ENCODE peak calls at places on chromosomes 12 and 14, in four cellular contexts. Z is amniotic stem cell, W is GM04504, A is HT1080. D is an unnamed sample.

GRCh38 chr14:29709490-29709889 is 218.2 kb downstream of the PRKD1 start:
- DNase-seq in Z (no peak), A (no peak), W (no peak), D (no peak)

GRCh38 chr12:31702047-31702446 is 26.8 kb downstream of the AMN1 start:
- DNase-seq in A (peak; percentile 38), W (peak; percentile 2), Z (no peak), D (peak; percentile 15)

GRCh38 chr14:38207830-38208815 is at the start of gene SSTR1:
- DNase-seq in W (no peak), Z (no peak), A (no peak), D (no peak)

GRCh38 chr14:37599527-37600368 is 4.3 kb downstream of the TTC6 start:
- DNase-seq in Z (no peak), W (no peak), A (no peak), D (no peak)

GRCh38 chr14:58107947-58108552 is 44.0 kb downstream of the ARMH4 start:
- DNase-seq in W (peak; percentile 24), Z (peak; percentile 41), A (peak; percentile 33), D (peak; percentile 59)

GRCh38 chr14:80507292-80507869 is 296.1 kb upstream of the DIO2 start:
- DNase-seq in A (no peak), Z (no peak), W (no peak), D (no peak)

GRCh38 chr12:104360157-104360556 is 56.6 kb downstream of the EID3 start:
- DNase-seq in W (no peak), A (peak; percentile 48), Z (no peak), D (no peak)

GRCh38 chr14:103057372-103058208 is at the start of gene CDC42BPB:
- DNase-seq in W (peak; percentile 88), A (peak; percentile 71), Z (peak; percentile 65), D (peak; percentile 93)

GRCh38 chr14:77638738-77639137 is 22.3 kb upstream of the SPTLC2 start:
- DNase-seq in A (peak; percentile 84), W (peak; percentile 72), Z (peak; percentile 88), D (peak; percentile 15)

GRCh38 chr14:68688872-68689371 is 103.9 kb downstream of the ZFP36L1 start:
- DNase-seq in A (no peak), W (no peak), Z (no peak), D (peak; percentile 45)

GRCh38 chr12:109088818-109089217 is 4.5 kb downstream of the ALKBH2 start:
- DNase-seq in A (peak; percentile 67), W (no peak), Z (no peak), D (no peak)

GRCh38 chr12:2652401-2653081 is 142.2 kb upstream of the FKBP4 start:
- DNase-seq in W (no peak), A (no peak), Z (no peak), D (no peak)

GRCh38 chr14:83779266-83779665 is 1750.7 kb upstream of the FLRT2 start:
- DNase-seq in W (peak; percentile 17), Z (peak; percentile 10), A (peak; percentile 89), D (peak; percentile 19)

GRCh38 chr14:100902792-100903191 is 730 bp downstream of the RTL1 start:
- DNase-seq in A (no peak), W (no peak), Z (no peak), D (no peak)

GRCh38 chr12:25434493-25434892 is 118.6 kb downstream of the LMNTD1 start:
- DNase-seq in Z (no peak), A (no peak), W (no peak), D (no peak)

GRCh38 chr12:21337959-21338704 is 3.4 kb upstream of the SLCO1A2 start:
- DNase-seq in Z (no peak), W (no peak), A (no peak), D (no peak)

GRCh38 chr12:93879476-93880376 is 202.6 kb downstream of the CRADD start:
- DNase-seq in Z (peak; percentile 32), W (peak; percentile 75), A (peak; percentile 48), D (peak; percentile 84)

GRCh38 chr12:75526655-75527511 is 15.5 kb upstream of the KRR1 start:
- DNase-seq in Z (peak; percentile 28), W (no peak), A (peak; percentile 76), D (peak; percentile 96)

GRCh38 chr12:104171785-104172563 is 34.0 kb upstream of the NFYB start:
- DNase-seq in W (no peak), Z (no peak), A (no peak), D (no peak)

GRCh38 chr14:101112351-101113107 is 209.0 kb upstream of the RTL1 start:
- DNase-seq in W (no peak), A (no peak), Z (no peak), D (no peak)

GRCh38 chr14:81331229-81332026 is 68.7 kb downstream of the STON2 start:
- DNase-seq in Z (no peak), A (peak; percentile 33), W (no peak), D (peak; percentile 12)

GRCh38 chr14:38254565-38255407 is 1.1 kb downstream of the CLEC14A start:
- DNase-seq in Z (no peak), A (no peak), W (no peak), D (no peak)

GRCh38 chr14:71437870-71438269 is 494.4 kb upstream of the RGS6 start:
- DNase-seq in Z (no peak), A (no peak), W (no peak), D (no peak)

GRCh38 chr14:59424707-59425106 is 40.5 kb downstream of the GPR135 start:
- DNase-seq in Z (no peak), A (no peak), W (no peak), D (no peak)

GRCh38 chr12:130714091-130714590 is 2.0 kb downstream of the RIMBP2 start:
- DNase-seq in W (no peak), A (no peak), Z (no peak), D (no peak)

GRCh38 chr12:57146925-57147640 is at the start of gene LRP1-AS:
- DNase-seq in W (no peak), Z (no peak), A (no peak), D (no peak)

GRCh38 chr12:13538136-13538535 is 341.6 kb downstream of the EMP1 start:
- DNase-seq in Z (no peak), A (no peak), W (no peak), D (no peak)